ENCODE peak calls at places on chromosomes 13 and 19, in four cellular contexts. F is NCI-H524, V is occipital lobe, L is caudate nucleus. P is an unnamed sample.

GRCh38 chr19:50695251-50696064 is 24.1 kb downstream of the SHANK1 start:
- DNase-seq in F (peak; percentile 79), V (peak; percentile 32), L (no peak), P (no peak)

GRCh38 chr19:42176649-42176989 is 40.9 kb downstream of the DEDD2 start:
- DNase-seq in F (no peak), V (no peak), L (peak; percentile 39), P (no peak)

GRCh38 chr19:10295305-10295846 is 5.6 kb downstream of the ICAM5 start:
- DNase-seq in F (no peak), V (no peak), L (no peak), P (no peak)

GRCh38 chr19:5093953-5094718 is 125.2 kb downstream of the KDM4B start:
- DNase-seq in F (peak; percentile 31), V (no peak), L (no peak), P (no peak)

GRCh38 chr19:6100284-6100915 is 9.9 kb downstream of the RFX2 start:
- DNase-seq in F (no peak), V (no peak), L (no peak), P (no peak)

GRCh38 chr13:95209109-95209508 is 92.1 kb downstream of the ABCC4 start:
- DNase-seq in F (no peak), V (no peak), L (no peak), P (no peak)

GRCh38 chr13:52736891-52737290 is 2.7 kb downstream of the CNMD start:
- DNase-seq in F (peak; percentile 74), V (no peak), L (no peak), P (no peak)

GRCh38 chr19:43719378-43719868 is 3.5 kb downstream of the IRGC start:
- DNase-seq in F (no peak), V (no peak), L (no peak), P (no peak)

GRCh38 chr19:37594982-37595382 is 306 bp downstream of the ZNF540 start:
- DNase-seq in F (peak; percentile 47), V (peak; percentile 54), L (no peak), P (peak; percentile 67)

GRCh38 chr19:49775742-49776370 is 9.1 kb downstream of the AP2A1 start:
- DNase-seq in F (no peak), V (peak; percentile 14), L (no peak), P (no peak)

GRCh38 chr13:36124236-36124822 is 6.9 kb downstream of the DCLK1 start:
- DNase-seq in F (no peak), V (no peak), L (no peak), P (no peak)